ENCODE peak calls at places on chromosomes 12 and 14, in seven cellular contexts. Y is Caki2; P is activated CD4-positive, alpha-beta T cell treated with anti-CD3 and anti-CD28 coated beads for 36 hours; S is stimulated activated CD8-positive, alpha-beta memory T cell treated with anti-CD3 and anti-CD28 coated beads, Interleukin-7, amount 100 ng/mL, for 24 hours; M is GM18507; R is HepG2; A is HT1080. Z is an unnamed sample.

GRCh38 chr12:65313704-65314317 is 35.3 kb downstream of the MSRB3 start:
- DNase-seq in Y (peak), P (no peak), S (no peak), M (no peak), R (peak), A (peak), Z (no peak)

GRCh38 chr14:103206023-103206481 is 82.8 kb downstream of the TNFAIP2 start:
- DNase-seq in Y (peak), P (no peak), S (no peak), M (no peak), R (no peak), A (no peak), Z (no peak)

GRCh38 chr14:104284636-104285482 is 146.5 kb downstream of the KIF26A start:
- DNase-seq in Y (no peak), P (no peak), S (no peak), M (no peak), R (no peak), A (no peak), Z (no peak)

GRCh38 chr12:121580959-121581680 is at the start of gene KDM2B:
- DNase-seq in Y (peak), P (peak), S (no peak), M (no peak), R (peak), A (no peak), Z (peak)

GRCh38 chr14:26281280-26281998 is 316.4 kb downstream of the NOVA1 start:
- DNase-seq in Y (peak), P (no peak), S (no peak), M (no peak), R (peak), A (peak), Z (no peak)

GRCh38 chr14:36207500-36207899 is 31.0 kb upstream of the PTCSC3 start:
- DNase-seq in Y (peak), P (no peak), S (no peak), M (no peak), R (peak), A (no peak), Z (no peak)

GRCh38 chr12:131810672-131811071 is 17.5 kb upstream of the MMP17 start:
- DNase-seq in Y (no peak), P (no peak), S (no peak), M (no peak), R (no peak), A (no peak), Z (no peak)

GRCh38 chr14:68846466-68846865 is 53.6 kb upstream of the ZFP36L1 start:
- DNase-seq in Y (peak), P (no peak), S (no peak), M (no peak), R (no peak), A (no peak), Z (no peak)

GRCh38 chr14:100589071-100589759 is 2.0 kb upstream of the BEGAIN start:
- DNase-seq in Y (no peak), P (no peak), S (no peak), M (no peak), R (no peak), A (no peak), Z (no peak)

GRCh38 chr12:22467190-22467589 is 77.2 kb downstream of the C2CD5 start:
- DNase-seq in Y (no peak), P (no peak), S (no peak), M (no peak), R (no peak), A (no peak), Z (no peak)

GRCh38 chr12:75706786-75707605 is 195.6 kb upstream of the KRR1 start:
- DNase-seq in Y (peak), P (no peak), S (no peak), M (no peak), R (no peak), A (peak), Z (no peak)

GRCh38 chr14:54567634-54568561 is 970 bp downstream of the SAMD4A start:
- DNase-seq in Y (peak), P (peak), S (no peak), M (no peak), R (peak), A (no peak), Z (peak)

GRCh38 chr14:50744242-50744641 is 76.1 kb upstream of the SAV1 start:
- DNase-seq in Y (no peak), P (no peak), S (no peak), M (no peak), R (no peak), A (no peak), Z (no peak)

GRCh38 chr12:13000935-13001724 is 1.1 kb upstream of the HEBP1 start:
- DNase-seq in Y (peak), P (peak), S (no peak), M (no peak), R (peak), A (peak), Z (peak)

GRCh38 chr14:33515441-33515840 is 435.4 kb downstream of the EGLN3 start:
- DNase-seq in Y (no peak), P (no peak), S (no peak), M (no peak), R (no peak), A (no peak), Z (no peak)

GRCh38 chr14:94401083-94401482 is 12.7 kb upstream of the SERPINA1 start:
- DNase-seq in Y (no peak), P (no peak), S (no peak), M (no peak), R (no peak), A (peak), Z (no peak)

GRCh38 chr12:86572455-86572854 is 316.3 kb upstream of the MGAT4C start:
- DNase-seq in Y (no peak), P (no peak), S (no peak), M (no peak), R (no peak), A (no peak), Z (no peak)

GRCh38 chr12:2344892-2345291 is 292.1 kb downstream of the CACNA1C start:
- DNase-seq in Y (no peak), P (no peak), S (no peak), M (no peak), R (no peak), A (no peak), Z (no peak)

GRCh38 chr12:92568631-92569128 is 134.1 kb upstream of the PLEKHG7 start:
- DNase-seq in Y (no peak), P (no peak), S (no peak), M (no peak), R (no peak), A (no peak), Z (no peak)

GRCh38 chr12:90174198-90174510 is 465.5 kb upstream of the ATP2B1 start:
- DNase-seq in Y (peak), P (peak), S (no peak), M (no peak), R (no peak), A (peak), Z (peak)

GRCh38 chr12:45708363-45708762 is 21.1 kb upstream of the ARID2 start:
- DNase-seq in Y (no peak), P (no peak), S (no peak), M (no peak), R (no peak), A (no peak), Z (no peak)

GRCh38 chr12:89889051-89889450 is 180.4 kb upstream of the ATP2B1 start:
- DNase-seq in Y (no peak), P (no peak), S (no peak), M (no peak), R (no peak), A (peak), Z (no peak)

GRCh38 chr14:76710093-76711010 is 50.9 kb upstream of the VASH1 start:
- DNase-seq in Y (no peak), P (peak), S (no peak), M (peak), R (peak), A (peak), Z (peak)

GRCh38 chr12:11651377-11651776 is 1.9 kb downstream of the ETV6 start:
- DNase-seq in Y (no peak), P (no peak), S (no peak), M (no peak), R (no peak), A (no peak), Z (no peak)

GRCh38 chr12:4767181-4767580 is 47.0 kb downstream of the GALNT8 start:
- DNase-seq in Y (no peak), P (no peak), S (no peak), M (no peak), R (no peak), A (no peak), Z (no peak)

GRCh38 chr14:60724080-60724618 is at the start of gene SIX4:
- DNase-seq in Y (peak), P (peak), S (no peak), M (no peak), R (peak), A (peak), Z (peak)

GRCh38 chr12:44372259-44372658 is 503.9 kb downstream of the NELL2 start:
- DNase-seq in Y (no peak), P (no peak), S (no peak), M (no peak), R (no peak), A (peak), Z (no peak)

GRCh38 chr12:126685636-126686035 is 1581.3 kb upstream of the TMEM132C start:
- DNase-seq in Y (no peak), P (no peak), S (no peak), M (no peak), R (no peak), A (no peak), Z (no peak)

GRCh38 chr12:115963030-115963480 is 314.4 kb downstream of the MED13L start:
- DNase-seq in Y (peak), P (no peak), S (no peak), M (no peak), R (no peak), A (peak), Z (no peak)

GRCh38 chr12:47184813-47185212 is 105.1 kb upstream of the AMIGO2 start:
- DNase-seq in Y (no peak), P (no peak), S (no peak), M (no peak), R (no peak), A (no peak), Z (no peak)

GRCh38 chr14:106347291-106347778 is 821.0 kb downstream of the TMEM121 start:
- DNase-seq in Y (no peak), P (no peak), S (no peak), M (no peak), R (no peak), A (no peak), Z (no peak)

GRCh38 chr14:100325231-100325632 is 2.1 kb downstream of the SLC25A47 start:
- DNase-seq in Y (no peak), P (no peak), S (no peak), M (no peak), R (no peak), A (no peak), Z (no peak)

GRCh38 chr12:115638753-115639666 is 638.5 kb downstream of the MED13L start:
- DNase-seq in Y (no peak), P (no peak), S (no peak), M (no peak), R (no peak), A (no peak), Z (no peak)

GRCh38 chr12:46959484-46959883 is 119.9 kb upstream of the PCED1B start:
- DNase-seq in Y (peak), P (no peak), S (no peak), M (no peak), R (no peak), A (peak), Z (no peak)

GRCh38 chr12:40393031-40393430 is 168.2 kb downstream of the LRRK2 start:
- DNase-seq in Y (no peak), P (no peak), S (no peak), M (no peak), R (no peak), A (no peak), Z (no peak)

GRCh38 chr12:5096241-5096880 is 52.7 kb downstream of the KCNA5 start:
- DNase-seq in Y (peak), P (no peak), S (no peak), M (no peak), R (no peak), A (peak), Z (no peak)

GRCh38 chr12:55060470-55060869 is 40.7 kb downstream of the NEUROD4 start:
- DNase-seq in Y (no peak), P (peak), S (peak), M (no peak), R (no peak), A (peak), Z (peak)

GRCh38 chr12:3684449-3685051 is 68.4 kb downstream of the CRACR2A start:
- DNase-seq in Y (no peak), P (no peak), S (no peak), M (no peak), R (no peak), A (no peak), Z (no peak)

GRCh38 chr12:9134981-9135628 is 19.4 kb upstream of the A2M start:
- DNase-seq in Y (no peak), P (peak), S (no peak), M (no peak), R (peak), A (peak), Z (peak)

Z was measured in activated CD4-positive, alpha-beta memory T cell treated with anti-CD3 and anti-CD28 coated beads for 36 hours.